ENCODE peak calls at places on chromosome 6, in seven cellular contexts. One of them, this sample, is unnamed.

GRCh38 chr6:21666788-21667681 is 73.5 kb downstream of the SOX4 start:
- DNase-seq in cardiac fibroblast: no peak
- DNase-seq in dorsolateral prefrontal cortex: no peak
- DNase-seq in HEK293T: no peak
- DNase-seq in activated naive CD4-positive, alpha-beta T cell treated with anti-CD3 and anti-CD28 coated beads, Interleukin-2, amount 10 ng/mL, durations not matched to agents 7 days and 5 days: no peak
- DNase-seq in bronchial epithelial cell: no peak
- DNase-seq in activated T-cell treated with anti-CD3 and anti-CD28 coated beads for 1 hour: no peak
- DNase-seq in this sample: no peak

GRCh38 chr6:151440930-151441329 is 11.0 kb downstream of the RMND1 start:
- DNase-seq in cardiac fibroblast: peak
- DNase-seq in dorsolateral prefrontal cortex: no peak
- DNase-seq in HEK293T: no peak
- DNase-seq in activated naive CD4-positive, alpha-beta T cell treated with anti-CD3 and anti-CD28 coated beads, Interleukin-2, amount 10 ng/mL, durations not matched to agents 7 days and 5 days: no peak
- DNase-seq in bronchial epithelial cell: peak
- DNase-seq in activated T-cell treated with anti-CD3 and anti-CD28 coated beads for 1 hour: no peak
- DNase-seq in this sample: no peak

GRCh38 chr6:91130126-91130525 is 543.3 kb upstream of the MAP3K7 start:
- DNase-seq in cardiac fibroblast: no peak
- DNase-seq in dorsolateral prefrontal cortex: no peak
- DNase-seq in HEK293T: no peak
- DNase-seq in activated naive CD4-positive, alpha-beta T cell treated with anti-CD3 and anti-CD28 coated beads, Interleukin-2, amount 10 ng/mL, durations not matched to agents 7 days and 5 days: no peak
- DNase-seq in bronchial epithelial cell: no peak
- DNase-seq in activated T-cell treated with anti-CD3 and anti-CD28 coated beads for 1 hour: no peak
- DNase-seq in this sample: no peak

GRCh38 chr6:48744948-48745347 is 634.0 kb upstream of the PTCHD4 start:
- DNase-seq in cardiac fibroblast: peak
- DNase-seq in dorsolateral prefrontal cortex: no peak
- DNase-seq in HEK293T: no peak
- DNase-seq in activated naive CD4-positive, alpha-beta T cell treated with anti-CD3 and anti-CD28 coated beads, Interleukin-2, amount 10 ng/mL, durations not matched to agents 7 days and 5 days: no peak
- DNase-seq in bronchial epithelial cell: peak
- DNase-seq in activated T-cell treated with anti-CD3 and anti-CD28 coated beads for 1 hour: no peak
- DNase-seq in this sample: no peak

GRCh38 chr6:151400473-151400872 is 9.1 kb upstream of the ZBTB2 start:
- DNase-seq in cardiac fibroblast: no peak
- DNase-seq in dorsolateral prefrontal cortex: no peak
- DNase-seq in HEK293T: no peak
- DNase-seq in activated naive CD4-positive, alpha-beta T cell treated with anti-CD3 and anti-CD28 coated beads, Interleukin-2, amount 10 ng/mL, durations not matched to agents 7 days and 5 days: no peak
- DNase-seq in bronchial epithelial cell: no peak
- DNase-seq in activated T-cell treated with anti-CD3 and anti-CD28 coated beads for 1 hour: no peak
- DNase-seq in this sample: no peak

GRCh38 chr6:31407699-31408098 is 4.3 kb downstream of the MICA start:
- DNase-seq in cardiac fibroblast: peak
- DNase-seq in dorsolateral prefrontal cortex: no peak
- DNase-seq in HEK293T: no peak
- DNase-seq in activated naive CD4-positive, alpha-beta T cell treated with anti-CD3 and anti-CD28 coated beads, Interleukin-2, amount 10 ng/mL, durations not matched to agents 7 days and 5 days: no peak
- DNase-seq in bronchial epithelial cell: peak
- DNase-seq in activated T-cell treated with anti-CD3 and anti-CD28 coated beads for 1 hour: no peak
- DNase-seq in this sample: no peak

GRCh38 chr6:100346203-100346602 is 118.5 kb downstream of the SIM1 start:
- DNase-seq in cardiac fibroblast: no peak
- DNase-seq in dorsolateral prefrontal cortex: no peak
- DNase-seq in HEK293T: no peak
- DNase-seq in activated naive CD4-positive, alpha-beta T cell treated with anti-CD3 and anti-CD28 coated beads, Interleukin-2, amount 10 ng/mL, durations not matched to agents 7 days and 5 days: no peak
- DNase-seq in bronchial epithelial cell: no peak
- DNase-seq in activated T-cell treated with anti-CD3 and anti-CD28 coated beads for 1 hour: no peak
- DNase-seq in this sample: no peak

GRCh38 chr6:43953794-43954310 is 173.4 kb downstream of the MRPL14 start:
- DNase-seq in cardiac fibroblast: peak
- DNase-seq in dorsolateral prefrontal cortex: no peak
- DNase-seq in HEK293T: no peak
- DNase-seq in activated naive CD4-positive, alpha-beta T cell treated with anti-CD3 and anti-CD28 coated beads, Interleukin-2, amount 10 ng/mL, durations not matched to agents 7 days and 5 days: peak
- DNase-seq in bronchial epithelial cell: no peak
- DNase-seq in activated T-cell treated with anti-CD3 and anti-CD28 coated beads for 1 hour: no peak
- DNase-seq in this sample: peak

GRCh38 chr6:5569491-5569890 is 308.2 kb downstream of the FARS2 start:
- DNase-seq in cardiac fibroblast: peak
- DNase-seq in dorsolateral prefrontal cortex: no peak
- DNase-seq in HEK293T: no peak
- DNase-seq in activated naive CD4-positive, alpha-beta T cell treated with anti-CD3 and anti-CD28 coated beads, Interleukin-2, amount 10 ng/mL, durations not matched to agents 7 days and 5 days: no peak
- DNase-seq in bronchial epithelial cell: peak
- DNase-seq in activated T-cell treated with anti-CD3 and anti-CD28 coated beads for 1 hour: no peak
- DNase-seq in this sample: no peak

GRCh38 chr6:115882174-115882573 is 178.5 kb downstream of the FRK start:
- DNase-seq in cardiac fibroblast: no peak
- DNase-seq in dorsolateral prefrontal cortex: no peak
- DNase-seq in HEK293T: no peak
- DNase-seq in activated naive CD4-positive, alpha-beta T cell treated with anti-CD3 and anti-CD28 coated beads, Interleukin-2, amount 10 ng/mL, durations not matched to agents 7 days and 5 days: no peak
- DNase-seq in bronchial epithelial cell: peak
- DNase-seq in activated T-cell treated with anti-CD3 and anti-CD28 coated beads for 1 hour: no peak
- DNase-seq in this sample: no peak

GRCh38 chr6:111668410-111668809 is 62.7 kb upstream of the TRAF3IP2 start:
- DNase-seq in cardiac fibroblast: no peak
- DNase-seq in dorsolateral prefrontal cortex: no peak
- DNase-seq in HEK293T: peak
- DNase-seq in activated naive CD4-positive, alpha-beta T cell treated with anti-CD3 and anti-CD28 coated beads, Interleukin-2, amount 10 ng/mL, durations not matched to agents 7 days and 5 days: no peak
- DNase-seq in bronchial epithelial cell: no peak
- DNase-seq in activated T-cell treated with anti-CD3 and anti-CD28 coated beads for 1 hour: no peak
- DNase-seq in this sample: no peak

GRCh38 chr6:33320315-33321181 is 3.0 kb upstream of the ZBTB22 start:
- DNase-seq in cardiac fibroblast: peak
- DNase-seq in dorsolateral prefrontal cortex: no peak
- DNase-seq in HEK293T: no peak
- DNase-seq in activated naive CD4-positive, alpha-beta T cell treated with anti-CD3 and anti-CD28 coated beads, Interleukin-2, amount 10 ng/mL, durations not matched to agents 7 days and 5 days: no peak
- DNase-seq in bronchial epithelial cell: peak
- DNase-seq in activated T-cell treated with anti-CD3 and anti-CD28 coated beads for 1 hour: no peak
- DNase-seq in this sample: no peak

GRCh38 chr6:88492824-88493223 is 326.7 kb upstream of the CNR1 start:
- DNase-seq in cardiac fibroblast: peak
- DNase-seq in dorsolateral prefrontal cortex: no peak
- DNase-seq in HEK293T: peak
- DNase-seq in activated naive CD4-positive, alpha-beta T cell treated with anti-CD3 and anti-CD28 coated beads, Interleukin-2, amount 10 ng/mL, durations not matched to agents 7 days and 5 days: no peak
- DNase-seq in bronchial epithelial cell: peak
- DNase-seq in activated T-cell treated with anti-CD3 and anti-CD28 coated beads for 1 hour: no peak
- DNase-seq in this sample: peak

GRCh38 chr6:7135755-7136154 is 28.0 kb downstream of the RREB1 start:
- DNase-seq in cardiac fibroblast: no peak
- DNase-seq in dorsolateral prefrontal cortex: no peak
- DNase-seq in HEK293T: no peak
- DNase-seq in activated naive CD4-positive, alpha-beta T cell treated with anti-CD3 and anti-CD28 coated beads, Interleukin-2, amount 10 ng/mL, durations not matched to agents 7 days and 5 days: no peak
- DNase-seq in bronchial epithelial cell: no peak
- DNase-seq in activated T-cell treated with anti-CD3 and anti-CD28 coated beads for 1 hour: no peak
- DNase-seq in this sample: peak

GRCh38 chr6:28868873-28869272 is 54.9 kb downstream of the TRIM27 start:
- DNase-seq in cardiac fibroblast: no peak
- DNase-seq in dorsolateral prefrontal cortex: no peak
- DNase-seq in HEK293T: no peak
- DNase-seq in activated naive CD4-positive, alpha-beta T cell treated with anti-CD3 and anti-CD28 coated beads, Interleukin-2, amount 10 ng/mL, durations not matched to agents 7 days and 5 days: no peak
- DNase-seq in bronchial epithelial cell: no peak
- DNase-seq in activated T-cell treated with anti-CD3 and anti-CD28 coated beads for 1 hour: no peak
- DNase-seq in this sample: no peak

GRCh38 chr6:56246941-56247653 is at the start of gene COL21A1:
- DNase-seq in cardiac fibroblast: peak
- DNase-seq in dorsolateral prefrontal cortex: no peak
- DNase-seq in HEK293T: peak
- DNase-seq in activated naive CD4-positive, alpha-beta T cell treated with anti-CD3 and anti-CD28 coated beads, Interleukin-2, amount 10 ng/mL, durations not matched to agents 7 days and 5 days: no peak
- DNase-seq in bronchial epithelial cell: no peak
- DNase-seq in activated T-cell treated with anti-CD3 and anti-CD28 coated beads for 1 hour: no peak
- DNase-seq in this sample: no peak

GRCh38 chr6:27126815-27127537 is 120.5 kb upstream of the PRSS16 start:
- DNase-seq in cardiac fibroblast: peak
- DNase-seq in dorsolateral prefrontal cortex: peak
- DNase-seq in HEK293T: peak
- DNase-seq in activated naive CD4-positive, alpha-beta T cell treated with anti-CD3 and anti-CD28 coated beads, Interleukin-2, amount 10 ng/mL, durations not matched to agents 7 days and 5 days: peak
- DNase-seq in bronchial epithelial cell: peak
- DNase-seq in activated T-cell treated with anti-CD3 and anti-CD28 coated beads for 1 hour: peak
- DNase-seq in this sample: peak

GRCh38 chr6:33880104-33880678 is 76.4 kb upstream of the MLN start:
- DNase-seq in cardiac fibroblast: no peak
- DNase-seq in dorsolateral prefrontal cortex: no peak
- DNase-seq in HEK293T: no peak
- DNase-seq in activated naive CD4-positive, alpha-beta T cell treated with anti-CD3 and anti-CD28 coated beads, Interleukin-2, amount 10 ng/mL, durations not matched to agents 7 days and 5 days: no peak
- DNase-seq in bronchial epithelial cell: no peak
- DNase-seq in activated T-cell treated with anti-CD3 and anti-CD28 coated beads for 1 hour: no peak
- DNase-seq in this sample: no peak

GRCh38 chr6:292506-293184 is 358 bp downstream of the DUSP22 start:
- DNase-seq in cardiac fibroblast: peak
- DNase-seq in dorsolateral prefrontal cortex: no peak
- DNase-seq in HEK293T: no peak
- DNase-seq in activated naive CD4-positive, alpha-beta T cell treated with anti-CD3 and anti-CD28 coated beads, Interleukin-2, amount 10 ng/mL, durations not matched to agents 7 days and 5 days: peak
- DNase-seq in bronchial epithelial cell: peak
- DNase-seq in activated T-cell treated with anti-CD3 and anti-CD28 coated beads for 1 hour: peak
- DNase-seq in this sample: peak

GRCh38 chr6:152293404-152293803 is 343.8 kb downstream of the SYNE1 start:
- DNase-seq in cardiac fibroblast: no peak
- DNase-seq in dorsolateral prefrontal cortex: no peak
- DNase-seq in HEK293T: no peak
- DNase-seq in activated naive CD4-positive, alpha-beta T cell treated with anti-CD3 and anti-CD28 coated beads, Interleukin-2, amount 10 ng/mL, durations not matched to agents 7 days and 5 days: no peak
- DNase-seq in bronchial epithelial cell: no peak
- DNase-seq in activated T-cell treated with anti-CD3 and anti-CD28 coated beads for 1 hour: no peak
- DNase-seq in this sample: peak

GRCh38 chr6:19472850-19473249 is 364.3 kb upstream of the ID4 start:
- DNase-seq in cardiac fibroblast: no peak
- DNase-seq in dorsolateral prefrontal cortex: no peak
- DNase-seq in HEK293T: peak
- DNase-seq in activated naive CD4-positive, alpha-beta T cell treated with anti-CD3 and anti-CD28 coated beads, Interleukin-2, amount 10 ng/mL, durations not matched to agents 7 days and 5 days: no peak
- DNase-seq in bronchial epithelial cell: peak
- DNase-seq in activated T-cell treated with anti-CD3 and anti-CD28 coated beads for 1 hour: no peak
- DNase-seq in this sample: peak

GRCh38 chr6:98287876-98288275 is 546.5 kb upstream of the POU3F2 start:
- DNase-seq in cardiac fibroblast: no peak
- DNase-seq in dorsolateral prefrontal cortex: no peak
- DNase-seq in HEK293T: no peak
- DNase-seq in activated naive CD4-positive, alpha-beta T cell treated with anti-CD3 and anti-CD28 coated beads, Interleukin-2, amount 10 ng/mL, durations not matched to agents 7 days and 5 days: no peak
- DNase-seq in bronchial epithelial cell: no peak
- DNase-seq in activated T-cell treated with anti-CD3 and anti-CD28 coated beads for 1 hour: no peak
- DNase-seq in this sample: no peak

GRCh38 chr6:13355043-13355945 is 27.0 kb upstream of the TBC1D7 start:
- DNase-seq in cardiac fibroblast: peak
- DNase-seq in dorsolateral prefrontal cortex: no peak
- DNase-seq in HEK293T: no peak
- DNase-seq in activated naive CD4-positive, alpha-beta T cell treated with anti-CD3 and anti-CD28 coated beads, Interleukin-2, amount 10 ng/mL, durations not matched to agents 7 days and 5 days: peak
- DNase-seq in bronchial epithelial cell: peak
- DNase-seq in activated T-cell treated with anti-CD3 and anti-CD28 coated beads for 1 hour: no peak
- DNase-seq in this sample: no peak

GRCh38 chr6:137734875-137735182 is 132.2 kb upstream of the TNFAIP3 start:
- DNase-seq in cardiac fibroblast: peak
- DNase-seq in dorsolateral prefrontal cortex: no peak
- DNase-seq in HEK293T: no peak
- DNase-seq in activated naive CD4-positive, alpha-beta T cell treated with anti-CD3 and anti-CD28 coated beads, Interleukin-2, amount 10 ng/mL, durations not matched to agents 7 days and 5 days: no peak
- DNase-seq in bronchial epithelial cell: no peak
- DNase-seq in activated T-cell treated with anti-CD3 and anti-CD28 coated beads for 1 hour: no peak
- DNase-seq in this sample: no peak

GRCh38 chr6:8180327-8181161 is 78.2 kb upstream of the EEF1E1 start:
- DNase-seq in cardiac fibroblast: peak
- DNase-seq in dorsolateral prefrontal cortex: no peak
- DNase-seq in HEK293T: no peak
- DNase-seq in activated naive CD4-positive, alpha-beta T cell treated with anti-CD3 and anti-CD28 coated beads, Interleukin-2, amount 10 ng/mL, durations not matched to agents 7 days and 5 days: no peak
- DNase-seq in bronchial epithelial cell: peak
- DNase-seq in activated T-cell treated with anti-CD3 and anti-CD28 coated beads for 1 hour: no peak
- DNase-seq in this sample: no peak

This sample was measured in WERI-Rb-1.